ENCODE peak calls at places on chromosomes 13 and 19, in eight cellular contexts. K is transverse colon, I is ovary, X is IMR-90, A is heart left ventricle, E is kidney, J is sigmoid colon, W is ascending aorta. M is an unnamed sample.

GRCh38 chr13:73810647-73811046 is 323.6 kb downstream of the KLF12 start:
- DNase-seq in K (no peak), I (no peak), X (peak; percentile 72), A (no peak), E (no peak), J (no peak), W (no peak), M (no peak)

GRCh38 chr13:46213242-46213641 is 1.5 kb downstream of the LRRC63 start:
- DNase-seq in K (no peak), I (no peak), X (no peak), A (no peak), E (no peak), J (no peak), W (no peak), M (no peak)

GRCh38 chr13:50357586-50358118 is 342.4 kb downstream of the KCNRG start:
- DNase-seq in K (no peak), I (no peak), X (peak; percentile 93), A (no peak), E (no peak), J (peak; percentile 67), W (no peak), M (peak; percentile 54)

GRCh38 chr13:52695856-52696255 is 43.2 kb downstream of the SUGT1 start:
- DNase-seq in K (no peak), I (no peak), X (peak; percentile 67), A (no peak), E (no peak), J (no peak), W (no peak), M (no peak)

GRCh38 chr19:42079886-42080763 is 4.2 kb downstream of the ZNF574 start:
- DNase-seq in K (no peak), I (no peak), X (no peak), A (no peak), E (no peak), J (no peak), W (no peak), M (no peak)

GRCh38 chr19:7636691-7637373 is at the start of gene STXBP2:
- DNase-seq in K (peak; percentile 93), I (no peak), X (no peak), A (peak; percentile 87), E (peak; percentile 94), J (no peak), W (peak; percentile 19), M (peak; percentile 66)

GRCh38 chr19:49926520-49926919 is 2.5 kb upstream of the ATF5 start:
- DNase-seq in K (no peak), I (no peak), X (no peak), A (no peak), E (peak; percentile 41), J (no peak), W (no peak), M (no peak)

GRCh38 chr19:4722671-4723464 is 774 bp downstream of the DPP9 start:
- DNase-seq in K (no peak), I (peak; percentile 81), X (peak; percentile 53), A (no peak), E (no peak), J (no peak), W (no peak), M (peak; percentile 41)

GRCh38 chr13:109938255-109938936 is 152.0 kb upstream of the IRS2 start:
- DNase-seq in K (no peak), I (no peak), X (peak; percentile 93), A (no peak), E (no peak), J (no peak), W (no peak), M (no peak)

GRCh38 chr13:102693781-102694180 is 1.1 kb downstream of the METTL21C start:
- DNase-seq in K (no peak), I (no peak), X (peak; percentile 64), A (no peak), E (no peak), J (no peak), W (no peak), M (no peak)

GRCh38 chr19:39265321-39265916 is 2.8 kb upstream of the IFNL2 start:
- DNase-seq in K (no peak), I (no peak), X (no peak), A (no peak), E (peak; percentile 75), J (no peak), W (no peak), M (no peak)

GRCh38 chr13:98672947-98673545 is 79.4 kb downstream of the SLC15A1 start:
- DNase-seq in K (peak; percentile 82), I (peak; percentile 47), X (peak; percentile 75), A (peak; percentile 70), E (peak; percentile 83), J (peak; percentile 84), W (peak; percentile 21), M (peak; percentile 45)

GRCh38 chr13:111232191-111232590 is 88.3 kb upstream of the TEX29 start:
- DNase-seq in K (no peak), I (no peak), X (no peak), A (no peak), E (no peak), J (no peak), W (no peak), M (no peak)

GRCh38 chr13:88434953-88435352 is 763.8 kb downstream of the SLITRK5 start:
- DNase-seq in K (no peak), I (no peak), X (no peak), A (no peak), E (no peak), J (no peak), W (no peak), M (no peak)

GRCh38 chr13:36764957-36765356 is 54.1 kb upstream of the RFXAP start:
- DNase-seq in K (no peak), I (no peak), X (no peak), A (no peak), E (no peak), J (no peak), W (no peak), M (no peak)

GRCh38 chr13:21043898-21044297 is 17.5 kb downstream of the LATS2 start:
- DNase-seq in K (no peak), I (no peak), X (peak; percentile 96), A (no peak), E (no peak), J (no peak), W (no peak), M (no peak)

GRCh38 chr19:51607920-51608562 is 22.2 kb downstream of the SIGLEC5 start:
- DNase-seq in K (peak; percentile 82), I (peak; percentile 62), X (peak; percentile 70), A (peak; percentile 89), E (peak; percentile 84), J (no peak), W (peak; percentile 27), M (peak; percentile 76)

GRCh38 chr13:94298346-94298745 is 181.1 kb downstream of the DCT start:
- DNase-seq in K (no peak), I (no peak), X (no peak), A (no peak), E (no peak), J (no peak), W (no peak), M (no peak)
- H3K4me1 ChIP-seq in K (no peaks in the 10 kb centered on the region), I (no peaks in the 10 kb centered on the region), X (no peaks in the 10 kb centered on the region), A (no peaks in the 10 kb centered on the region), E (no peaks in the 10 kb centered on the region), J (no peaks in the 10 kb centered on the region), W (no peaks in the 10 kb centered on the region), M (no peaks in the 10 kb centered on the region)

DNA sequence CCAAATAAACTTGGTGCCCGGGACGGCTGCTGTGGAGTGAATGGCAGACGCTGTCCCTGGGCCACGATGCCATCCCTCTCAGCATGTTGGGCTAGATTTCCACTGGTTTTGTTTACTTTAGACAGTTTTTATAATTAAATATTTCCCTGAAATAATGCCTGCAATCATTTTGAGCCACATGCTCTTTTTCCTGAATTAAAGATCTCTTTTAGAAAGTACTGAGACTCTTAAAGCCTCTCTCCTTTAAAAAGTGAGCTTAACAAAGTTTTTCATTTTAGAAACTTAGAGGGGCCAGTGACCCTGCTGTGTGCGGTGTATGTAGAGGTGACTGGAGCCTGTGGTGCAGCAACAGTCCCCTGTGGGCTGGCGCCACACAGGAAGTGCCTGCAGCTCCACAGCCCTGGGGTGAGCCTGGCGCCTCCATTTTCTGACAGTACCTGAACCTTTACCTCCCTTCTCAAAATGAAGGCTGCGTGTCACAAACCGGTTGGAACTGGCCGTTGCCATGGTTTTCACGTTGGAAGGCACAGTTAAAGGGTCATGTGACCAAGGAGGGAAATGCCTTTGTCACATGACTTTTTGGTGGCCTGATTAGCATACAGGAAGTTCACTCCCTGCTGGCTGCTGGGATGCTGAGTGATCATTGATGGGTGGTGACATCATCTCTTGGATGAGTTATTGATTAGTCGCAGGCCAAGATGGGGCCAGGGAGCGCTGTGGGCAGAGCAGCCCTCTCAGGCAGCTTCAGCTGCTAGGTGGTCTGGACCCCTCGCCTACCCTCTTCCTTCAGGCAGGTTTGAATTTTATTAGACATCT is 26.3 kb downstream of the TSSK6 start:
- DNase-seq in K (peak; percentile 79), I (peak; percentile 81), X (peak; percentile 96), A (peak; percentile 78), E (peak; percentile 97), J (peak; percentile 88), W (peak; percentile 76), M (peak; percentile 87)
- H3K4me1 ChIP-seq in K (peaks cover 47% of the 10 kb centered on the region), I (peaks cover 23% of the 10 kb centered on the region), X (peaks cover 38% of the 10 kb centered on the region), A (peaks cover 59% of the 10 kb centered on the region), E (peaks cover 54% of the 10 kb centered on the region), J (no peaks in the 10 kb centered on the region), W (peaks cover 28% of the 10 kb centered on the region), M (peaks cover 66% of the 10 kb centered on the region)

GRCh38 chr19:45404557-45405434 is at the start of gene PPP1R13L:
- DNase-seq in K (peak; percentile 94), I (peak; percentile 69), X (peak; percentile 56), A (peak; percentile 92), E (peak; percentile 95), J (peak; percentile 92), W (peak; percentile 69), M (peak; percentile 87)

GRCh38 chr19:45401815-45402468 is 2.9 kb downstream of the PPP1R13L start:
- DNase-seq in K (no peak), I (no peak), X (no peak), A (no peak), E (no peak), J (no peak), W (no peak), M (no peak)

GRCh38 chr19:45403781-45404556 is 900 bp downstream of the PPP1R13L start:
- DNase-seq in K (peak; percentile 82), I (peak; percentile 52), X (no peak), A (peak; percentile 77), E (no peak), J (peak; percentile 73), W (no peak), M (peak; percentile 68)

GRCh38 chr19:45402469-45403070 is 2.3 kb downstream of the PPP1R13L start:
- DNase-seq in K (peak; percentile 67), I (no peak), X (no peak), A (peak; percentile 76), E (no peak), J (peak; percentile 66), W (no peak), M (peak; percentile 63)

GRCh38 chr19:45403272-45403671 is 1.6 kb downstream of the PPP1R13L start:
- DNase-seq in K (no peak), I (no peak), X (no peak), A (no peak), E (no peak), J (no peak), W (no peak), M (no peak)
- H3K4me1 ChIP-seq in K (peaks cover 32% of the 10 kb centered on the region), I (peaks cover 5% of the 10 kb centered on the region), X (peaks cover 5% of the 10 kb centered on the region), A (peaks cover 51% of the 10 kb centered on the region), E (peaks cover 10% of the 10 kb centered on the region), J (peaks cover 2% of the 10 kb centered on the region), W (peaks cover 32% of the 10 kb centered on the region), M (peaks cover 31% of the 10 kb centered on the region)

DNA sequence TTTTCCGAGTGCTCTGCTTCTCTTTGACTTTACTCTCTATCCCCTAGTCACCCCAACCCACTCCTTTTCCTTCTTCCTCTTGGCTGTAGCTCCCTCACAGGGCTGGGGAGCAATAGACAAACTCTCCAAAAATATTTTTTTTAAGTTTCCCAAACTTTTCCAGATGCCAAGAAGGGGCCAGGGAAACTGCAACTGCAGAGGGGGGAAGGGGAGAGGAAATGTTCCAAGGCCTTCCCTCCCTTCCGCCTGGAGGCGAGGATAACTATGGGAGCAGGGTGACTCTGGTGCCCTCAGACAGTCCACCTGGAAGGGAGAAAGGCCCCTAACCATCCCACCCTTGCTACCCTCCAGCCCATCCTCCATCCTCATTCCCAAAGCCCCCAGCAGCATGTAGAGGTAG is 49.4 kb downstream of the LYL1 start:
- DNase-seq in K (no peak), I (no peak), X (no peak), A (no peak), E (no peak), J (no peak), W (no peak), M (no peak)
- H3K4me1 ChIP-seq in K (peaks cover 83% of the 10 kb centered on the region), I (peaks cover 56% of the 10 kb centered on the region), X (peaks cover 71% of the 10 kb centered on the region), A (peaks cover 96% of the 10 kb centered on the region), E (peaks cover 49% of the 10 kb centered on the region), J (no peaks in the 10 kb centered on the region), W (peaks cover 92% of the 10 kb centered on the region), M (peaks cover 75% of the 10 kb centered on the region)